ENCODE peak calls at places on chromosome 3, in ten cellular contexts. Z is stomach, V is A549, X is tibial nerve, A is sigmoid colon, M is upper lobe of left lung, T is ovary, Y is K562, J is H1, P is suprapubic skin. G is an unnamed sample.

GRCh38 chr3:184241447-184242296 is 7.1 kb downstream of the ALG3 start:
- DNase-seq in Z (peak; percentile 76), V (peak; percentile 25), X (no peak), A (no peak), M (peak; percentile 82), T (peak; percentile 73), Y (peak; percentile 65), J (peak; percentile 57), P (no peak), G (peak; percentile 76)

GRCh38 chr3:117097356-117097755 is 387.8 kb downstream of the TUSC7 start:
- DNase-seq in Z (no peak), V (no peak), X (no peak), A (no peak), M (no peak), T (no peak), Y (no peak), J (no peak), P (no peak), G (no peak)

GRCh38 chr3:170090601-170090981 is 52.8 kb downstream of the GPR160 start:
- DNase-seq in Z (no peak), V (no peak), X (no peak), A (no peak), M (no peak), T (no peak), Y (no peak), J (no peak), P (no peak), G (no peak)

GRCh38 chr3:74883690-74884089 is 269.2 kb upstream of the CNTN3 start:
- DNase-seq in Z (no peak), V (peak; percentile 4), X (no peak), A (no peak), M (no peak), T (no peak), Y (no peak), J (no peak), P (no peak), G (no peak)

GRCh38 chr3:185270262-185270955 is 16.6 kb upstream of the EHHADH start:
- DNase-seq in Z (no peak), V (peak; percentile 40), X (no peak), A (no peak), M (no peak), T (no peak), Y (peak; percentile 54), J (peak; percentile 55), P (no peak), G (peak; percentile 26)

GRCh38 chr3:1551741-1552140 is 458.9 kb downstream of the CNTN6 start:
- DNase-seq in Z (no peak), V (no peak), X (no peak), A (no peak), M (no peak), T (no peak), Y (no peak), J (no peak), P (no peak), G (no peak)

GRCh38 chr3:160678447-160678846 is 1.5 kb downstream of the ARL14 start:
- DNase-seq in Z (no peak), V (peak; percentile 11), X (no peak), A (no peak), M (no peak), T (no peak), Y (no peak), J (no peak), P (no peak), G (peak; percentile 35)

GRCh38 chr3:53804697-53805462 is 41.3 kb downstream of the CHDH start:
- DNase-seq in Z (no peak), V (peak; percentile 46), X (no peak), A (peak; percentile 40), M (no peak), T (no peak), Y (no peak), J (no peak), P (no peak), G (no peak)

GRCh38 chr3:1439395-1439794 is 346.6 kb downstream of the CNTN6 start:
- DNase-seq in Z (peak; percentile 27), V (peak; percentile 7), X (no peak), A (no peak), M (no peak), T (no peak), Y (no peak), J (peak; percentile 75), P (no peak), G (peak; percentile 35)

GRCh38 chr3:146314871-146315270 is 64.0 kb upstream of the PLSCR4 start:
- DNase-seq in Z (no peak), V (no peak), X (no peak), A (no peak), M (no peak), T (no peak), Y (no peak), J (no peak), P (no peak), G (no peak)

GRCh38 chr3:115819785-115820384 is 196.6 kb downstream of the GAP43 start:
- DNase-seq in Z (peak; percentile 71), V (peak; percentile 82), X (peak; percentile 65), A (peak; percentile 73), M (peak; percentile 56), T (peak; percentile 70), Y (peak; percentile 48), J (no peak), P (no peak), G (peak; percentile 66)

GRCh38 chr3:194140520-194141414 is 4.8 kb downstream of the HES1 start:
- DNase-seq in Z (peak; percentile 48), V (peak; percentile 54), X (peak; percentile 16), A (peak; percentile 85), M (peak; percentile 54), T (peak; percentile 77), Y (peak; percentile 67), J (peak; percentile 79), P (peak; percentile 77), G (peak; percentile 49)

GRCh38 chr3:69306239-69307185 is 79.4 kb downstream of the FRMD4B start:
- DNase-seq in Z (peak; percentile 66), V (peak; percentile 77), X (peak; percentile 42), A (peak; percentile 90), M (peak; percentile 81), T (peak; percentile 77), Y (peak; percentile 65), J (peak; percentile 63), P (peak; percentile 81), G (peak; percentile 72)

GRCh38 chr3:78258798-78259197 is 1218.9 kb downstream of the ROBO2 start:
- DNase-seq in Z (no peak), V (no peak), X (no peak), A (no peak), M (no peak), T (no peak), Y (no peak), J (no peak), P (no peak), G (no peak)
- TF ChIP-seq EP300 in Z (no peak), V (no peak), X (no peak), A (no peak), M (no peak), T (no peak), Y (no peak), J (no peak), P (no peak), G (no peak)

GRCh38 chr3:20173844-20174410 is 12.1 kb downstream of the SGO1 start:
- DNase-seq in Z (no peak), V (no peak), X (no peak), A (no peak), M (no peak), T (no peak), Y (no peak), J (no peak), P (no peak), G (no peak)
- TF ChIP-seq EP300 in Z (no peak), V (no peak), X (no peak), A (no peak), M (no peak), T (no peak), Y (no peak), J (no peak), P (no peak), G (no peak)

DNA sequence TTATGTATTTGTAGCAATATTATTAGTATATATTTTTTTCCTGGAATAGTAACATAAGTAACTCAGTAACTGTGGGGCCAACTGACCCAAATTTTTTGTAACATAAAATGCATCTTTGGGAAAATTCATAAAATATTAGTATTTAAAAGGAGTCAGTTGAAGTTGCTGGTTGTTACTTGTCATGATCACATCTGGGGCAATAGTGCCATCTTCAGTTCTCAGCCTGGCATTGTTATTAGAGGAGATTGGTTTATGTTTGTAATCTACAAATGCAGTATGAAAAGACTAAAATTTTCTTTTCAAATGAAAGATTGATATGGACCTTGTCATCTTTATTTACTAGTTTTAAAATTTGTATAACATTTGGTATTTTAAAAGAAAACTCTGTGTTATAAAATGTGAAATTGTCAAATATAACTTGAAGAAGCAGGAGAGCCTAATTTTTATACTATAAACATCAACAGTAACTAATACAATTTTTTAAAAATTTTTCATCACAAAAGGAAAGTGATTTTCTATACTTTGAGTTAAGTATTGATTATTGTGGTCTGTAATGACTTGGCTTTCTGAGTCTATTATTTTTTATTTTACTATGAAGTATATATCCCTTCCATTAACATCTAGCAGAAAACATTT is 38.8 kb upstream of the MLF1 start:
- DNase-seq in Z (no peak), V (peak; percentile 71), X (no peak), A (no peak), M (no peak), T (no peak), Y (peak; percentile 11), J (no peak), P (no peak), G (no peak)
- TF ChIP-seq EP300 in Z (no peak), V (no peak), X (no peak), A (no peak), M (no peak), T (no peak), Y (no peak), J (no peak), P (no peak), G (no peak)

DNA sequence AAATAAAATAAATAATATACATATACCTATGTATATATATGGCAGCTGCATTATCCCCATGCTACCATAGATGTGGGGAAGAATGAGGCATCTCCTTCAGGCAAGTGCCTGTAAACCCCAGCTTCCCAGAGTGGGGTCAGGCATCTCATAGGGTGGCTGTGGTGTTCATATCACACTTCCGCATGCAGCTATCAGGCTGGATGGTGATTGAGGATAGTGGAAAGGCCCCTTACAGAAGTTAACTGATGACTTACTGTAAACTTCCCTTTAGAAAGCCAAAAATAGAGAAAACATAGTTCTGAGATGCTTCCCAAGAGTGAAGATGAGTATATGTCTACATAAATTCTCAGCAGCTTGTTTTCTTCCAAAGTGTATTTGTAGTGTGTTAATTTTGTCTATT is 3.5 kb upstream of the PP2D1 start:
- DNase-seq in Z (no peak), V (no peak), X (no peak), A (no peak), M (no peak), T (no peak), Y (peak; percentile 35), J (no peak), P (no peak), G (no peak)
- TF ChIP-seq EP300 in Z (no peak), V (no peak), X (no peak), A (no peak), M (no peak), T (no peak), Y (peak; percentile 74), J (no peak), P (no peak), G (no peak)